ENCODE peak calls at places on chromosomes 11 and 22, in six cellular contexts. E, Q, I, U, H and R are unnamed samples.

GRCh38 chr22:17778412-17778976 is 4.2 kb upstream of the BID start:
- DNase-seq in E (no peak), Q (no peak), I (no peak), U (no peak), H (no peak), R (no peak)

GRCh38 chr11:107496011-107496410 is 38.4 kb upstream of the CWF19L2 start:
- DNase-seq in E (peak; percentile 21), Q (no peak), I (no peak), U (no peak), H (peak; percentile 57), R (peak; percentile 13)

GRCh38 chr11:67033661-67034166 is 10.8 kb downstream of the SYT12 start:
- DNase-seq in E (no peak), Q (peak; percentile 47), I (no peak), U (no peak), H (peak; percentile 94), R (peak; percentile 45)

GRCh38 chr22:19429950-19430889 is 1.3 kb downstream of the HIRA start:
- DNase-seq in E (peak; percentile 75), Q (peak; percentile 60), I (peak; percentile 47), U (peak; percentile 53), H (peak; percentile 54), R (peak; percentile 10)

GRCh38 chr22:47609653-47610052 is 847.2 kb downstream of the TBC1D22A start:
- DNase-seq in E (no peak), Q (no peak), I (no peak), U (no peak), H (no peak), R (no peak)

GRCh38 chr11:1421291-1421690 is 31.6 kb downstream of the BRSK2 start:
- DNase-seq in E (no peak), Q (no peak), I (no peak), U (no peak), H (no peak), R (no peak)

GRCh38 chr11:102807921-102808320 is 10.0 kb upstream of the MMP1 start:
- DNase-seq in E (peak; percentile 37), Q (peak; percentile 23), I (no peak), U (peak; percentile 39), H (peak; percentile 50), R (no peak)

GRCh38 chr22:23657712-23658111 is 25.6 kb upstream of the DRICH1 start:
- DNase-seq in E (no peak), Q (no peak), I (no peak), U (no peak), H (no peak), R (no peak)

GRCh38 chr11:10503217-10503616 is 37.8 kb downstream of the RNF141 start:
- DNase-seq in E (no peak), Q (no peak), I (no peak), U (no peak), H (no peak), R (no peak)

GRCh38 chr11:82406611-82407010 is 327.1 kb downstream of the FAM181B start:
- DNase-seq in E (no peak), Q (no peak), I (no peak), U (no peak), H (no peak), R (no peak)

GRCh38 chr11:93541884-93542752 is 1.1 kb downstream of the SMCO4 start:
- DNase-seq in E (peak; percentile 62), Q (peak; percentile 70), I (peak; percentile 15), U (peak; percentile 64), H (peak; percentile 66), R (no peak)

GRCh38 chr11:97772696-97773095 is 1248.1 kb upstream of the CNTN5 start:
- DNase-seq in E (no peak), Q (no peak), I (no peak), U (no peak), H (no peak), R (no peak)

GRCh38 chr11:30596832-30597231 is 10.7 kb upstream of the MPPED2 start:
- DNase-seq in E (no peak), Q (no peak), I (no peak), U (no peak), H (no peak), R (no peak)

GRCh38 chr11:88338223-88338661 is 706 bp upstream of the CTSC start:
- DNase-seq in E (peak; percentile 77), Q (peak; percentile 85), I (peak; percentile 34), U (peak; percentile 32), H (peak; percentile 94), R (peak; percentile 70)

GRCh38 chr11:20156876-20157613 is 3.2 kb downstream of the DBX1 start:
- DNase-seq in E (no peak), Q (peak; percentile 39), I (peak; percentile 40), U (no peak), H (no peak), R (no peak)

GRCh38 chr22:49087163-49087562 is 740.5 kb downstream of the BRD1 start:
- DNase-seq in E (no peak), Q (no peak), I (no peak), U (no peak), H (no peak), R (no peak)

GRCh38 chr11:68689737-68690625 is 5.6 kb downstream of the GAL start:
- DNase-seq in E (no peak), Q (no peak), I (no peak), U (no peak), H (no peak), R (no peak)

GRCh38 chr22:45551310-45552016 is 48.8 kb downstream of the FBLN1 start:
- DNase-seq in E (no peak), Q (no peak), I (no peak), U (no peak), H (peak; percentile 33), R (no peak)

GRCh38 chr11:11391169-11391568 is 38.1 kb upstream of the CSNK2A3 start:
- DNase-seq in E (no peak), Q (no peak), I (no peak), U (no peak), H (no peak), R (no peak)

GRCh38 chr11:27401760-27402316 is 38.8 kb upstream of the CCDC34 start:
- DNase-seq in E (peak; percentile 85), Q (no peak), I (no peak), U (no peak), H (peak; percentile 46), R (no peak)

GRCh38 chr22:20222764-20223420 is 45.2 kb downstream of the RTN4R start:
- DNase-seq in E (no peak), Q (no peak), I (no peak), U (no peak), H (no peak), R (no peak)

GRCh38 chr11:114059278-114059983 is at the start of gene ZBTB16:
- DNase-seq in E (no peak), Q (no peak), I (peak; percentile 61), U (peak; percentile 32), H (peak; percentile 86), R (peak; percentile 59)

GRCh38 chr11:65377036-65377435 is 5.4 kb downstream of the SLC25A45 start:
- DNase-seq in E (no peak), Q (no peak), I (no peak), U (peak; percentile 37), H (no peak), R (no peak)

GRCh38 chr11:79119491-79120284 is 321.1 kb downstream of the TENM4 start:
- DNase-seq in E (no peak), Q (no peak), I (no peak), U (peak; percentile 93), H (no peak), R (no peak)

GRCh38 chr11:2891291-2891690 is 5.7 kb upstream of the CDKN1C start:
- DNase-seq in E (no peak), Q (no peak), I (no peak), U (no peak), H (peak; percentile 27), R (no peak)

GRCh38 chr11:118998388-118998717 is 415 bp downstream of the CENATAC start:
- DNase-seq in E (no peak), Q (no peak), I (no peak), U (no peak), H (no peak), R (no peak)
- TF ChIP-seq CTCF in E (no peak), Q (no peak), I (no peak), U (no peak), H (no peak), R (no peak)

DNA sequence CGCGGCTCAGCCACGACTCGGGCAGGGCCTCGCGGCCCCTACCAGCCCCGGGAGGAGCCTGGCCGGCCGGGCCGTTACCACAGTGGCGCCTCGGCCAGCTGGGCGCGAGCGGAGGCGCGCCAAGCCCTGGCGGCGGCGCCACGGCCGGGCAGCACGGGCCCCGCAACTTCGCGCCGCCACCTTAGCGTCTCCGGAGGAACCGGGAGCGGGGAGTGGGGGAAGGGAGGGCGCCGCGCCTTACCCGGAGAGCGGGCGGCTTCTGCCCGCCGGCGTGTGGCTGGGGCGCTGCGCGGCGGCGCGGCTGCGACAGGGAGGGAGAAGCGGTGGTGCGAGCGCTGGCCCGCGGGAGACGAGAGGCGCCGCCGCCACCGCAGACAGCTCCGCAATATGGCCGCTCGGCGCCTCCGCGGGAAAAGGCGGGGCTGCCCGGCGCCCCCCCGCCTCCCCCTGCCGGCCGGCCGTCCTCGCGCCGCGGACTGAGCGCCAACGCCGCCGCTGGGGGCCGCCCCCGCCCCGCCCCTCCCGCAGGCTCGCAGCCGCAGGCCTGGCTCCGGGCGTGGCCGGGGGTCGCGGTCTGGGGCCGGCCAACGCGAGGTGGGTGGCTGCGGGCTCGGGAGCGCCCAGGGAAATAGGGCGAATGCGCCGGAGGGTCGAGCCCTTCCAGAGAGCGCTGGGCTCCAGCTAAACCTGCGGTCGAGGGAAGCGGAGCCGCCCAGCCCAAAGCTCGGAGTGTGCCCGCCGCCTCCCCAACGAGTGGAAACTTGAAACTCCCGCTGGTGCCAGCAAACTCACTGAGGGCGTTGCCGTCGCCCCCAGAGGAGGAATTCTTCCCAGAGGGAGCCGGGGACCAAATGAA is at the start of gene RDX:
- DNase-seq in E (peak; percentile 52), Q (peak; percentile 87), I (peak; percentile 54), U (peak; percentile 84), H (peak; percentile 89), R (peak; percentile 86)
- TF ChIP-seq CTCF in E (no peak), Q (peak; percentile 16), I (no peak), U (no peak), H (no peak), R (no peak)

GRCh38 chr11:36437413-36437812 is 72.7 kb downstream of the TRAF6 start:
- DNase-seq in E (no peak), Q (no peak), I (no peak), U (no peak), H (no peak), R (no peak)
- TF ChIP-seq CTCF in E (no peak), Q (no peak), I (no peak), U (no peak), H (no peak), R (no peak)

GRCh38 chr11:124897681-124898680 is at the start of gene ROBO4:
- DNase-seq in E (peak; percentile 22), Q (no peak), I (no peak), U (no peak), H (peak; percentile 94), R (peak; percentile 72)
- TF ChIP-seq CTCF in E (peak; percentile 32), Q (no peak), I (no peak), U (no peak), H (no peak), R (no peak)

GRCh38 chr11:128380280-128380604 is 207.1 kb downstream of the ETS1 start:
- DNase-seq in E (no peak), Q (no peak), I (no peak), U (no peak), H (peak; percentile 22), R (no peak)
- TF ChIP-seq CTCF in E (no peak), Q (no peak), I (no peak), U (no peak), H (no peak), R (no peak)